ENCODE peak calls at places on chromosome 18, in six cellular contexts. N, T, W, M, Q and E are unnamed samples.

GRCh38 chr18:53909668-53910067 is 314.8 kb downstream of the MBD2 start:
- DNase-seq in M (no peak), N (no peak), T (peak; percentile 23), W (no peak), Q (no peak), E (peak; percentile 92)

GRCh38 chr18:34122724-34123334 is 101.9 kb downstream of the NOL4 start:
- DNase-seq in N (no peak), M (peak; percentile 46), W (no peak), Q (no peak), T (peak; percentile 16), E (peak; percentile 74)

GRCh38 chr18:5207471-5207870 is 10.4 kb upstream of the AKAIN1 start:
- DNase-seq in Q (no peak), W (no peak), N (no peak), M (no peak), T (no peak), E (peak; percentile 2)

GRCh38 chr18:79863946-79864725 is 66.4 kb downstream of the KCNG2 start:
- DNase-seq in T (no peak), N (peak; percentile 21), M (no peak), Q (peak; percentile 19), W (no peak), E (no peak)

GRCh38 chr18:36372902-36373301 is 75.4 kb downstream of the FHOD3 start:
- DNase-seq in W (no peak), M (peak; percentile 99), Q (peak; percentile 71), N (no peak), T (no peak), E (no peak)

GRCh38 chr18:3593381-3593903 is 143.5 kb downstream of the TGIF1 start:
- DNase-seq in M (peak; percentile 96), N (no peak), W (no peak), Q (no peak), T (no peak), E (peak; percentile 94)

GRCh38 chr18:60198063-60198462 is 174.5 kb downstream of the MC4R start:
- DNase-seq in N (no peak), M (no peak), Q (no peak), T (no peak), W (no peak), E (no peak)

GRCh38 chr18:62131305-62131909 is 55.4 kb downstream of the PIGN start:
- DNase-seq in Q (no peak), N (peak; percentile 42), M (peak; percentile 28), T (peak; percentile 22), W (peak; percentile 48), E (peak; percentile 60)

GRCh38 chr18:80154293-80154692 is 45.2 kb downstream of the ADNP2 start:
- DNase-seq in W (no peak), N (peak; percentile 29), M (no peak), T (no peak), Q (no peak), E (peak; percentile 66)

GRCh38 chr18:31617029-31617717 is 25.5 kb downstream of the TTR start:
- DNase-seq in M (no peak), Q (no peak), W (no peak), T (no peak), N (no peak), E (no peak)

GRCh38 chr18:78679861-78680260 is 299.8 kb upstream of the SALL3 start:
- DNase-seq in T (no peak), M (no peak), Q (no peak), N (no peak), W (no peak), E (no peak)

GRCh38 chr18:22503803-22504202 is 86.1 kb upstream of the CTAGE1 start:
- DNase-seq in T (no peak), W (peak; percentile 33), N (peak; percentile 65), M (peak; percentile 62), Q (peak; percentile 60), E (no peak)

GRCh38 chr18:22856870-22857269 is 76.3 kb upstream of the RBBP8 start:
- DNase-seq in M (no peak), T (peak; percentile 6), Q (no peak), N (no peak), W (no peak), E (peak; percentile 87)

GRCh38 chr18:9594782-9595181 is 19.6 kb downstream of the PPP4R1 start:
- DNase-seq in T (no peak), Q (no peak), M (no peak), N (no peak), W (no peak), E (no peak)

GRCh38 chr18:9597609-9598008 is 16.8 kb downstream of the PPP4R1 start:
- DNase-seq in M (no peak), W (no peak), N (no peak), T (no peak), Q (no peak), E (no peak)

GRCh38 chr18:9596257-9596656 is 18.1 kb downstream of the PPP4R1 start:
- DNase-seq in W (no peak), Q (no peak), M (no peak), N (no peak), T (no peak), E (no peak)

GRCh38 chr18:9595197-9595596 is 19.2 kb downstream of the PPP4R1 start:
- DNase-seq in M (peak; percentile 25), Q (no peak), W (no peak), N (no peak), T (no peak), E (no peak)

DNA sequence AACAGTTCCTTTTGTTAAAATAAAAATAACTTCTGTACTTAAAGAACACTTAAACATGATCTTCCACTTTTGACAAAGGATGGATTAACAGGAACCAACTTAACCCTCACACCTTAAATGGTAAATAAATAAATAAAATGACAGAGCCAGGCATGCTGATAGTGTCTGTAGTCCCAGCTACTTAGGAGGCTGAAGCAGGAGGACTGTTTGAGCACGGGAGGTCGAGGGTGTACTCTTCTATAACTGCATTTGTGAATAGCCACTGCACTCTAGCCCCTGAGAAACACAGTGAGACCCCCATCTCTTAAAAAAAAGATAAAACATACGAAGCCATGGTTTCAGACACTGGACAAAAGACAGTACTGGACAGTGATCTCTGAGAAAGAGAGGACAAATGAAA is 17.5 kb downstream of the PPP4R1 start:
- DNase-seq in T (no peak), Q (no peak), M (no peak), W (no peak), N (no peak), E (no peak)
- H3K36me3 ChIP-seq in T (peaks cover 22% of the 10 kb centered on the region), Q (no peaks in the 10 kb centered on the region), M (peaks cover 15% of the 10 kb centered on the region), W (no peaks in the 10 kb centered on the region), N (no peaks in the 10 kb centered on the region), E (no peaks in the 10 kb centered on the region)

DNA sequence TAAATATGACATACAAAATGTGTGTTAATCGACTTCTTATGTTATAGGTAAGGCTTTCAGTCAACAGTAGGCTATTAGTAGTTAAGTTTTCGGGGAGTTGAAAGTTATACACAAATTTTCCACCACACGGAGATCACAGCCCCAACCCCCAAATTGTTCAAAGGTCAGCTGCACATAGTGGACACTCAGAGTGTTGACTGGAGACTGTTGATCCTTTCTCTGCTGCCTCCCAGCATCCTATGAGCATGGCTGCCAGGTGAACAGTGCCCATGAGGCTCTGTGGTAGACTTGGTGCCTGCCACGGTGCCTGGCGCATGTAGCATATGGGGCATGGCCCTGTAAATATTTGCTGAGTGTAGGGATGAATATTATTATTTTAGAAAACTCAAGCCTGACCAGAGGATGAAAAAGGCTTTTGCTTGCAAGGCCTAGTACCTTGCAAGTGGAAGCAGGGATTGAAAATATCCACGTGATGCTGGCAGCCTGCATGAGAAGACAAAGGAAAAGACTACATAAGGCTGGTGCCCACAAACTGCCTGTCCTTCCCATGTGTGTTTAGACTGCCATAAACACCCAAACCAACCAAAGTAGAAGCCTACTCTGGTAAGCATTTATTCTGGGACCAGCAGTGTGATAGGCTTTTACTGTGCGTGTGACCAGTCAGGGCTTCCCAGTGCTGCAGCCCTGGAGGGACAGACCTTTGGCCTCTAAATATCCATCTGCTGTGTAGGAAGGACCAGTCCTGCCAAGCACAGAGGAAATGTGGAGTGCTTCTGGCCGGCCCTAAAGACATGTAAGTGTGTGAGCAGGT is 226.1 kb downstream of the LDLRAD4 start:
- DNase-seq in W (no peak), T (no peak), M (no peak), N (no peak), Q (peak; percentile 21), E (no peak)
- H3K36me3 ChIP-seq in W (no peaks in the 10 kb centered on the region), T (no peaks in the 10 kb centered on the region), M (no peaks in the 10 kb centered on the region), N (no peaks in the 10 kb centered on the region), Q (no peaks in the 10 kb centered on the region), E (no peaks in the 10 kb centered on the region)

DNA sequence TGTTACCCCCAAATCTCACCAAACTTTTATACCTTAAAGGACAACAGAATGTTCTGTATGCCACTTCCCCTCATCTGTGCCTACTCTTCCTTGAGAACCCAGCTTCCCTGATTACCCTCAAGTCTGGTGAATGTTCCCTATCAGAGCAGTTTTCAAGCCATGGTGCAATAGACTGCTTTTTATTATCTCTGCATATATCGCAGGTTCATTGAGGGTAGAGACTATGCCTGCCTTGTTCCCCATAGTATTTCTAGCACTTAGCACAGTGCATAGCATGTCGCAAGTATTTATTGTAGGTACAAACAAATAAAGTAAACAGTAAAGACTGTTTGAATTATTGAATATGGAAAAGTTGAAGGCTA is 146.6 kb downstream of the HAUS1 start:
- DNase-seq in N (no peak), Q (no peak), M (no peak), T (no peak), W (no peak), E (no peak)
- H3K36me3 ChIP-seq in N (no peaks in the 10 kb centered on the region), Q (peaks cover 5% of the 10 kb centered on the region), M (peaks cover 4% of the 10 kb centered on the region), T (peaks cover 2% of the 10 kb centered on the region), W (no peaks in the 10 kb centered on the region), E (no peaks in the 10 kb centered on the region)

DNA sequence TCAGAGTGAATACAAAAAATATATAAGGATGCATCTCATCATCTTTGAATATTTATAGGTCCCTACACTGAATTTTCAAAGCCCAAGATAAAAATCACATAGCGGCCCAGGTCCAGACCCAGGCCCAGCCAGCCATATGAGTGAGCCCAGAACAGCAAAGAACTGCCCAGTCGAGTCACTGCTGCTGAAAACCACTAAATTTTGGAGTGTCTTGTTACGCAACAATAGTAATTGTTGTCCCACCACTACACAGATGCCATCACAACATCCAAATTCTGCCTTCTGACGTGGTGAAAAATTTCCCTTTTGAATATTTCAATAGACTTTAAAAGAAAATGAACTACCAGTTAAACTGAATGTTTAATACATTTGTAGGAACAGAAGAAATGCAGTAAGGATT is 5.7 kb downstream of the C18orf32 start:
- DNase-seq in T (no peak), N (no peak), Q (no peak), W (no peak), M (no peak), E (no peak)
- H3K36me3 ChIP-seq in T (peaks cover 32% of the 10 kb centered on the region), N (no peaks in the 10 kb centered on the region), Q (peaks cover 62% of the 10 kb centered on the region), W (no peaks in the 10 kb centered on the region), M (peaks cover 27% of the 10 kb centered on the region), E (peaks cover 3% of the 10 kb centered on the region)

GRCh38 chr18:45923138-45923537 is 44.0 kb downstream of the EPG5 start:
- DNase-seq in T (no peak), M (no peak), W (no peak), Q (no peak), N (no peak), E (no peak)
- H3K36me3 ChIP-seq in T (peaks cover 30% of the 10 kb centered on the region), M (peaks cover 52% of the 10 kb centered on the region), W (no peaks in the 10 kb centered on the region), Q (peaks cover 64% of the 10 kb centered on the region), N (no peaks in the 10 kb centered on the region), E (no peaks in the 10 kb centered on the region)